ENCODE peak calls at places on chromosomes 16 and 17, in seven cellular contexts. K, F, X, N, L, G and S are unnamed samples.

GRCh38 chr17:45314761-45315549 is 1.9 kb downstream of the MAP3K14 start:
- DNase-seq in F (no peak), K (no peak), N (no peak), X (no peak), G (no peak), L (no peak), S (no peak)

GRCh38 chr16:14957576-14958322 is 17.1 kb upstream of the PDXDC1 start:
- DNase-seq in F (no peak), G (no peak), L (no peak), K (no peak), X (no peak), N (no peak), S (no peak)

GRCh38 chr16:89138843-89139520 is 32.6 kb upstream of the CDH15 start:
- DNase-seq in K (no peak), G (no peak), X (no peak), L (no peak), N (no peak), F (no peak), S (no peak)

GRCh38 chr16:85206472-85207356 is 94.4 kb upstream of the CIBAR2 start:
- DNase-seq in G (peak; percentile 60), L (no peak), N (no peak), K (no peak), F (peak; percentile 40), X (peak; percentile 87), S (no peak)

GRCh38 chr17:73820686-73821448 is 176.6 kb upstream of the SDK2 start:
- DNase-seq in F (no peak), G (peak; percentile 23), N (no peak), L (no peak), X (peak; percentile 29), K (no peak), S (no peak)

GRCh38 chr16:2749936-2750335 is 2.5 kb upstream of the SRRM2 start:
- DNase-seq in N (no peak), F (no peak), L (no peak), K (no peak), G (no peak), X (no peak), S (no peak)

GRCh38 chr16:75062135-75062943 is 54.2 kb downstream of the LDHD start:
- DNase-seq in X (peak; percentile 51), F (peak; percentile 44), G (no peak), K (no peak), L (no peak), N (no peak), S (no peak)

GRCh38 chr16:78695371-78695770 is 595.9 kb downstream of the WWOX start:
- DNase-seq in K (no peak), G (no peak), X (no peak), L (no peak), F (no peak), N (no peak), S (no peak)

GRCh38 chr16:16014329-16015224 is 65.2 kb downstream of the ABCC1 start:
- DNase-seq in G (peak; percentile 24), X (no peak), N (no peak), L (no peak), K (no peak), F (peak; percentile 58), S (no peak)

GRCh38 chr16:84175351-84176081 is 11.3 kb downstream of the TAF1C start:
- DNase-seq in F (peak; percentile 44), G (peak; percentile 58), X (peak; percentile 74), N (no peak), L (peak; percentile 19), K (peak; percentile 51), S (no peak)

GRCh38 chr16:67805718-67806427 is 487 bp downstream of the RANBP10 start:
- DNase-seq in N (no peak), G (peak; percentile 21), F (no peak), K (no peak), X (peak; percentile 38), L (no peak), S (no peak)

GRCh38 chr16:9542165-9542755 is 450.8 kb downstream of the HAPSTR1 start:
- DNase-seq in L (no peak), X (no peak), G (no peak), F (no peak), K (no peak), N (no peak), S (no peak)

GRCh38 chr16:75267631-75268264 is 16.3 kb upstream of the BCAR1 start:
- DNase-seq in G (peak; percentile 84), N (no peak), X (peak; percentile 90), L (no peak), F (no peak), K (no peak), S (no peak)

GRCh38 chr17:44828919-44829557 is 1.0 kb downstream of the GJC1 start:
- DNase-seq in X (no peak), N (no peak), G (no peak), F (peak; percentile 42), L (no peak), K (no peak), S (no peak)

GRCh38 chr16:78045865-78046581 is 23.7 kb downstream of the CLEC3A start:
- DNase-seq in L (no peak), K (no peak), G (peak; percentile 41), X (peak; percentile 94), F (peak; percentile 57), N (peak; percentile 10), S (peak; percentile 22)

GRCh38 chr16:67459066-67459857 is 21.7 kb downstream of the ATP6V0D1 start:
- DNase-seq in F (no peak), G (peak; percentile 78), X (peak; percentile 88), K (no peak), N (no peak), L (no peak), S (no peak)

GRCh38 chr16:22813946-22814325 is at the start of gene HS3ST2:
- DNase-seq in L (no peak), F (peak; percentile 3), N (no peak), K (no peak), X (peak; percentile 80), G (peak; percentile 20), S (no peak)

GRCh38 chr17:79947351-79948031 is 88.2 kb downstream of the TBC1D16 start:
- DNase-seq in F (no peak), X (no peak), N (no peak), L (no peak), K (no peak), G (no peak), S (no peak)

GRCh38 chr16:397135-397661 is at the start of gene NME4:
- DNase-seq in G (peak; percentile 40), L (no peak), X (peak; percentile 69), F (peak; percentile 51), K (no peak), N (no peak), S (no peak)

GRCh38 chr17:59329558-59330313 is 1.7 kb upstream of the YPEL2 start:
- DNase-seq in X (peak; percentile 83), F (peak; percentile 91), G (peak; percentile 66), L (peak; percentile 43), N (no peak), K (no peak), S (no peak)

GRCh38 chr17:59331929-59332889 is 754 bp downstream of the YPEL2 start:
- DNase-seq in L (no peak), F (peak; percentile 36), N (no peak), G (peak; percentile 51), K (no peak), X (peak; percentile 45), S (no peak)

GRCh38 chr17:59331129-59331928 is at the start of gene YPEL2:
- DNase-seq in F (peak; percentile 95), X (peak; percentile 98), L (peak; percentile 41), K (peak; percentile 85), G (peak; percentile 97), N (peak; percentile 67), S (peak; percentile 82)

GRCh38 chr17:59328534-59329095 is 2.8 kb upstream of the YPEL2 start:
- DNase-seq in L (no peak), G (no peak), F (no peak), K (no peak), X (no peak), N (no peak), S (no peak)

GRCh38 chr17:59330314-59330942 is 1.0 kb upstream of the YPEL2 start:
- DNase-seq in K (no peak), F (no peak), L (no peak), G (peak; percentile 84), N (peak; percentile 55), X (peak; percentile 38), S (no peak)
- H3K4me3 ChIP-seq in K (no peak overlapping the region), F (no peak overlapping the region), L (no peak overlapping the region), G (peak overlapping the region; percentile 89), N (peak overlapping the region; percentile 25), X (peak overlapping the region; percentile 99), S (peak overlapping the region; percentile 7)

GRCh38 chr16:52086901-52087300 is 460.0 kb downstream of the TOX3 start:
- DNase-seq in K (no peak), F (no peak), X (no peak), G (no peak), N (no peak), L (no peak), S (no peak)
- TF ChIP-seq CTCF in K (no peak), F (no peak), X (no peak), G (no peak), N (no peak), L (no peak), S (no peak)

DNA sequence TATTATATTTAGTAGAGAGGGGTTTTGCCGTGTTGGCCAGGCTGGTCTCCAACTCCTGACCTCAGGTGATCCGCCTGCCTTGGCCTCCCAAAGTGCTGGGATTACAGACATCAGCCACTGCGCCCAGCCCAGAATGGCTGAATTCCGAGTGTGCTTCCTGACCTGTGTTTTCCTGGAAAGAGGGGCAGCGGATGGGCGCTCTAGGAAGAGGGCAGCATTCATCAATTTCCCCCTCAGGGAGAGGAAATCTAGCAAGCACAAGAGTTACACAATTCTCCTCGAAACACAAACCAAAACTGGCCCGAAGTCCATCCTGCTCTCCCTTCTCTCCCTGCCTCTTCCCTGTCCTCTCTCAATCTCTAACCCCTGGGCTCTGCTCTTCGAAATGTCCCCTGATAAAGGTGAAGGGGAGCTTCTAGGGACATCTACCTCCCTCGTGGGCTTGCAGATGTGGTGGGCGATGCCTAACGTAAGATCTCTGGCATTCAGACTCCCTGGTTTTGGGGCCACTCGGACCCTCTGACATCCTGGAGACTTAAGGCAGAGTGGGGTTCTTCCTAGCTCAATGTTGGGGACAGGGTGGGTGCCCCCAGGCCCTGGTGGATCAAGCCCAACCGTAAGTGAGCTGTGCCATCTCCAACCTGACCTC is 1.0 kb downstream of the IL27 start:
- DNase-seq in X (no peak), G (no peak), F (no peak), L (no peak), K (no peak), N (no peak), S (no peak)
- H3K4me3 ChIP-seq in X (no peak overlapping the region), G (no peak overlapping the region), F (no peak overlapping the region), L (no peak overlapping the region), K (no peak overlapping the region), N (no peak overlapping the region), S (no peak overlapping the region)

GRCh38 chr17:41915020-41915419 is 3.7 kb downstream of the ACLY start:
- DNase-seq in G (no peak), K (no peak), F (no peak), X (no peak), N (no peak), L (no peak), S (no peak)

GRCh38 chr17:41910701-41911391 is 7.9 kb downstream of the ACLY start:
- DNase-seq in X (no peak), L (no peak), G (no peak), F (peak; percentile 95), K (no peak), N (peak; percentile 95), S (peak; percentile 51)

GRCh38 chr17:41914358-41914766 is 4.4 kb downstream of the ACLY start:
- DNase-seq in K (no peak), G (peak; percentile 46), L (no peak), F (no peak), X (no peak), N (no peak), S (no peak)

GRCh38 chr17:41913798-41914197 is 5.0 kb downstream of the ACLY start:
- DNase-seq in G (no peak), L (no peak), X (no peak), N (no peak), K (no peak), F (no peak), S (no peak)

GRCh38 chr17:41912925-41913324 is 5.8 kb downstream of the ACLY start:
- DNase-seq in X (no peak), K (no peak), G (no peak), F (no peak), L (no peak), N (no peak), S (no peak)
- TF ChIP-seq CTCF in X (peak; percentile 9), K (no peak), G (no peak), F (peak; percentile 30), L (no peak), N (no peak), S (peak; percentile 20)